ENCODE peak calls at places on chromosomes 16 and 17, in nine cellular contexts. W is EL; T is RCC 7860; R is posterior cingulate gyrus; G is Right ventricle myocardium superior; D is NCI-H1694; V is effector CD4-positive, alpha-beta T cell; F is glutamatergic neuron; N is CD8-positive, alpha-beta memory T cell. J is an unnamed sample.

GRCh38 chr17:978110-979093 is 1.2 kb downstream of the NXN start:
- DNase-seq in W (peak), T (no peak), R (no peak), G (peak), D (no peak), V (no peak), F (peak), N (no peak), J (no peak)

GRCh38 chr17:57955183-57955952 is at the start of gene CUEDC1:
- DNase-seq in W (peak), T (peak), R (peak), G (peak), D (peak), V (peak), F (peak), N (peak), J (peak)

GRCh38 chr16:50573947-50574751 is 26.0 kb downstream of the NKD1 start:
- DNase-seq in W (no peak), T (no peak), R (no peak), G (peak), D (no peak), V (no peak), F (no peak), N (no peak), J (no peak)

GRCh38 chr17:74072340-74072739 is 131.1 kb upstream of the RPL38 start:
- DNase-seq in W (no peak), T (no peak), R (no peak), G (no peak), D (no peak), V (no peak), F (no peak), N (no peak), J (no peak)

GRCh38 chr16:65546353-65546791 is 424.5 kb upstream of the CDH11 start:
- DNase-seq in W (peak), T (no peak), R (no peak), G (no peak), D (no peak), V (no peak), F (no peak), N (no peak), J (no peak)

GRCh38 chr16:50154369-50154947 is 1.4 kb downstream of the TENT4B start:
- DNase-seq in W (peak), T (no peak), R (no peak), G (no peak), D (no peak), V (no peak), F (no peak), N (no peak), J (no peak)

GRCh38 chr16:49348408-49349176 is 25.0 kb upstream of the C16orf78 start:
- DNase-seq in W (no peak), T (no peak), R (no peak), G (no peak), D (no peak), V (no peak), F (peak), N (no peak), J (no peak)

GRCh38 chr17:54891176-54891821 is 9.4 kb upstream of the TOM1L1 start:
- DNase-seq in W (peak), T (peak), R (no peak), G (no peak), D (peak), V (no peak), F (peak), N (no peak), J (no peak)

GRCh38 chr16:35405547-35405946 is 1946.1 kb downstream of the TP53TG3F start:
- DNase-seq in W (no peak), T (no peak), R (no peak), G (no peak), D (no peak), V (no peak), F (no peak), N (no peak), J (no peak)

GRCh38 chr16:19808061-19808621 is 76.5 kb downstream of the GPRC5B start:
- DNase-seq in W (no peak), T (peak), R (peak), G (no peak), D (no peak), V (no peak), F (no peak), N (no peak), J (no peak)

GRCh38 chr17:48102700-48103378 is 1.6 kb upstream of the CBX1 start:
- DNase-seq in W (no peak), T (no peak), R (no peak), G (no peak), D (no peak), V (no peak), F (no peak), N (peak), J (peak)

GRCh38 chr16:6576646-6577045 is 756.0 kb upstream of the RBFOX1 start:
- DNase-seq in W (no peak), T (no peak), R (no peak), G (no peak), D (peak), V (no peak), F (no peak), N (no peak), J (no peak)

GRCh38 chr17:73686126-73686525 is 41.9 kb upstream of the SDK2 start:
- DNase-seq in W (no peak), T (no peak), R (no peak), G (no peak), D (no peak), V (no peak), F (no peak), N (no peak), J (no peak)

GRCh38 chr17:30503558-30503957 is 26.4 kb downstream of the GOSR1 start:
- DNase-seq in W (peak), T (no peak), R (no peak), G (no peak), D (no peak), V (no peak), F (no peak), N (no peak), J (no peak)

GRCh38 chr17:5122586-5123342 is 6.9 kb downstream of the USP6 start:
- DNase-seq in W (peak), T (no peak), R (peak), G (no peak), D (no peak), V (no peak), F (peak), N (no peak), J (no peak)

GRCh38 chr16:56763305-56763916 is 33.5 kb downstream of the NUP93 start:
- DNase-seq in W (no peak), T (no peak), R (no peak), G (no peak), D (no peak), V (no peak), F (no peak), N (no peak), J (no peak)

GRCh38 chr16:49833055-49833454 is 22.9 kb downstream of the ZNF423 start:
- DNase-seq in W (no peak), T (no peak), R (no peak), G (peak), D (no peak), V (no peak), F (no peak), N (no peak), J (no peak)

GRCh38 chr16:72434159-72434558 is 262.2 kb upstream of the PMFBP1 start:
- DNase-seq in W (peak), T (peak), R (no peak), G (no peak), D (no peak), V (no peak), F (no peak), N (no peak), J (no peak)

GRCh38 chr17:4664230-4664629 is 22.8 kb upstream of the ALOX15 start:
- DNase-seq in W (no peak), T (no peak), R (no peak), G (no peak), D (no peak), V (no peak), F (no peak), N (no peak), J (no peak)

GRCh38 chr17:72056155-72056554 is 64.7 kb upstream of the SOX9 start:
- DNase-seq in W (no peak), T (no peak), R (no peak), G (no peak), D (no peak), V (no peak), F (no peak), N (no peak), J (no peak)

GRCh38 chr16:3482659-3483241 is 12.5 kb downstream of the C16orf90 start:
- DNase-seq in W (no peak), T (no peak), R (no peak), G (peak), D (no peak), V (no peak), F (no peak), N (no peak), J (no peak)

GRCh38 chr17:35747540-35748017 is 5.5 kb downstream of the GAS2L2 start:
- DNase-seq in W (peak), T (peak), R (peak), G (peak), D (peak), V (peak), F (peak), N (peak), J (peak)

GRCh38 chr17:81713004-81713555 is 996 bp downstream of the SLC25A10 start:
- DNase-seq in W (peak), T (peak), R (no peak), G (no peak), D (no peak), V (no peak), F (no peak), N (no peak), J (no peak)

GRCh38 chr16:9567674-9568073 is 476.2 kb downstream of the HAPSTR1 start:
- DNase-seq in W (no peak), T (no peak), R (no peak), G (no peak), D (no peak), V (no peak), F (no peak), N (no peak), J (no peak)

GRCh38 chr16:28067604-28068382 is 4.3 kb upstream of the GSG1L start:
- DNase-seq in W (peak), T (no peak), R (peak), G (no peak), D (no peak), V (no peak), F (no peak), N (no peak), J (no peak)

GRCh38 chr16:89827383-89828198 is 684 bp upstream of the SPIRE2 start:
- DNase-seq in W (peak), T (peak), R (peak), G (peak), D (no peak), V (no peak), F (peak), N (no peak), J (no peak)

GRCh38 chr16:15961060-15961511 is 11.7 kb downstream of the ABCC1 start:
- DNase-seq in W (no peak), T (no peak), R (no peak), G (no peak), D (no peak), V (peak), F (no peak), N (peak), J (peak)

GRCh38 chr17:9272506-9272905 is 251.2 kb downstream of the NTN1 start:
- DNase-seq in W (no peak), T (no peak), R (no peak), G (no peak), D (no peak), V (no peak), F (no peak), N (no peak), J (no peak)

GRCh38 chr16:22813946-22814325 is at the start of gene HS3ST2:
- DNase-seq in W (no peak), T (no peak), R (peak), G (peak), D (no peak), V (no peak), F (peak), N (no peak), J (no peak)

GRCh38 chr16:71426069-71426879 is 15.6 kb downstream of the TLE7 start:
- DNase-seq in W (peak), T (peak), R (no peak), G (no peak), D (peak), V (peak), F (peak), N (peak), J (peak)

GRCh38 chr16:83040174-83040573 is 413.4 kb downstream of the CDH13 start:
- DNase-seq in W (peak), T (peak), R (no peak), G (no peak), D (no peak), V (no peak), F (no peak), N (no peak), J (no peak)

GRCh38 chr16:27177031-27177774 is 26.1 kb upstream of the KDM8 start:
- DNase-seq in W (peak), T (peak), R (no peak), G (no peak), D (no peak), V (no peak), F (no peak), N (no peak), J (no peak)

GRCh38 chr16:65070831-65071230 is 51.0 kb downstream of the CDH11 start:
- DNase-seq in W (peak), T (peak), R (peak), G (peak), D (no peak), V (no peak), F (no peak), N (no peak), J (no peak)

GRCh38 chr17:50845260-50846147 is 10.1 kb downstream of the WFIKKN2 start:
- DNase-seq in W (peak), T (peak), R (no peak), G (no peak), D (no peak), V (no peak), F (no peak), N (no peak), J (no peak)

GRCh38 chr17:79573196-79573929 is 37.5 kb downstream of the RBFOX3 start:
- DNase-seq in W (no peak), T (peak), R (peak), G (no peak), D (no peak), V (no peak), F (no peak), N (no peak), J (no peak)

GRCh38 chr16:3610698-3611144 is 685 bp downstream of the SLX4 start:
- DNase-seq in W (peak), T (no peak), R (no peak), G (no peak), D (no peak), V (no peak), F (no peak), N (no peak), J (no peak)

GRCh38 chr16:4330277-4330882 is 14.5 kb downstream of the GLIS2 start:
- DNase-seq in W (peak), T (peak), R (peak), G (peak), D (peak), V (peak), F (peak), N (peak), J (peak)

J was measured in T-cell.